ENCODE peak calls at places on chromosomes 5 and 9, in six cellular contexts. Y is stimulated activated CD4-positive, alpha-beta T cell treated with anti-CD3 and anti-CD28 coated beads, Interleukin-15, amount 100 ng/mL, for 1 hour; J is psoas muscle; R is stimulated activated effector memory CD8-positive, alpha-beta T cell treated with anti-CD3 and anti-CD28 coated beads, Interleukin-12 subunit alpha, Interleukin-12 subunit beta, amount 100 ng/mL, for 72 hours; S is cardiac fibroblast; I is KG1. F is an unnamed sample.

GRCh38 chr5:150116667-150117395 is 30.5 kb upstream of the CSF1R start:
- DNase-seq in R (no peak), I (no peak), Y (no peak), J (no peak), S (no peak), F (no peak)

GRCh38 chr5:62330302-62330701 is 24.3 kb downstream of the KIF2A start:
- DNase-seq in R (no peak), Y (no peak), J (no peak), S (peak; percentile 27), I (no peak), F (no peak)

GRCh38 chr9:123511326-123511974 is 155.5 kb downstream of the CRB2 start:
- DNase-seq in Y (no peak), I (no peak), S (no peak), R (no peak), J (no peak), F (no peak)

GRCh38 chr9:95057121-95057520 is 260.4 kb downstream of the FANCC start:
- DNase-seq in I (no peak), S (no peak), Y (no peak), R (no peak), J (no peak), F (peak; percentile 6)

GRCh38 chr5:179319123-179319522 is 26.1 kb downstream of the ADAMTS2 start:
- DNase-seq in Y (no peak), I (no peak), J (peak; percentile 3), R (no peak), S (no peak), F (no peak)

GRCh38 chr5:157744055-157745011 is 821 bp downstream of the LSM11 start:
- DNase-seq in Y (no peak), S (no peak), J (no peak), I (no peak), R (peak; percentile 32), F (no peak)

GRCh38 chr9:99167694-99168093 is 54.0 kb downstream of the ALG2 start:
- DNase-seq in S (no peak), I (no peak), R (no peak), Y (no peak), J (no peak), F (no peak)

GRCh38 chr5:45692481-45692880 is 3.7 kb downstream of the HCN1 start:
- DNase-seq in S (no peak), J (no peak), Y (no peak), I (no peak), R (no peak), F (no peak)

GRCh38 chr5:106488407-106488806 is 1182.3 kb downstream of the EFNA5 start:
- DNase-seq in J (no peak), S (no peak), Y (no peak), I (no peak), R (no peak), F (peak; percentile 3)

GRCh38 chr9:100049551-100049950 is 49.2 kb downstream of the ERP44 start:
- DNase-seq in J (no peak), Y (no peak), S (no peak), R (no peak), I (no peak), F (no peak)

GRCh38 chr5:31957151-31957550 is 217.0 kb downstream of the GOLPH3 start:
- DNase-seq in J (no peak), S (no peak), Y (no peak), R (no peak), I (no peak), F (no peak)

GRCh38 chr5:122093415-122093814 is 15.4 kb upstream of the LOX start:
- DNase-seq in J (no peak), R (no peak), S (peak; percentile 89), I (no peak), Y (no peak), F (no peak)

GRCh38 chr9:20989923-20990341 is 41.5 kb downstream of the HACD4 start:
- DNase-seq in S (no peak), R (no peak), J (peak; percentile 29), I (no peak), Y (no peak), F (no peak)

GRCh38 chr9:97220894-97221477 is 86.5 kb upstream of the CCDC180 start:
- DNase-seq in Y (no peak), S (no peak), I (no peak), R (no peak), J (no peak), F (no peak)

GRCh38 chr5:124760608-124761390 is 14.4 kb upstream of the ZNF608 start:
- DNase-seq in R (no peak), S (no peak), Y (no peak), J (no peak), I (no peak), F (no peak)

GRCh38 chr5:139157556-139157955 is 40.6 kb downstream of the SIL1 start:
- DNase-seq in S (no peak), Y (no peak), R (no peak), I (no peak), J (no peak), F (no peak)

GRCh38 chr5:139676951-139677367 is 28.8 kb downstream of the CXXC5 start:
- DNase-seq in R (no peak), J (no peak), S (no peak), Y (no peak), I (no peak), F (no peak)

GRCh38 chr9:82563094-82563493 is 499.8 kb downstream of the RASEF start:
- DNase-seq in Y (no peak), R (no peak), J (no peak), S (no peak), I (no peak), F (no peak)

GRCh38 chr9:69023650-69024049 is 9.7 kb upstream of the PRKACG start:
- DNase-seq in Y (no peak), J (no peak), S (no peak), R (no peak), I (no peak), F (peak; percentile 69)

GRCh38 chr9:132753593-132753880 is 83.3 kb downstream of the GTF3C4 start:
- DNase-seq in I (no peak), S (no peak), Y (no peak), R (no peak), J (no peak), F (no peak)

F was measured in NCI-H1105 treated with DMSO at 0.1 percent for 48 hours.